ENCODE peak calls at places on chromosomes 3 and 15, in five cellular contexts. J is iPS DF 6.9; R is CD8-positive, alpha-beta T cell; S is left ventricle myocardium inferior; O is heart right ventricle. Y is an unnamed sample. For H3K9me3, the result is how much of the 10 kb centered on the place peaks cover.

GRCh38 chr3:179825527-179826246 is 172.8 kb downstream of the USP13 start:
- DNase-seq in J (no peak), O (no peak), R (no peak), S (no peak), Y (no peak)

GRCh38 chr3:183699238-183699947 is 1.8 kb downstream of the YEATS2 start:
- DNase-seq in J (no peak), R (no peak), S (no peak), O (no peak), Y (no peak)

GRCh38 chr3:135898774-135899173 is 66.8 kb upstream of the PPP2R3A start:
- DNase-seq in R (no peak), S (no peak), J (no peak), O (no peak), Y (no peak)

GRCh38 chr3:191727338-191727737 is 266.4 kb downstream of the PYDC2 start:
- DNase-seq in S (no peak), R (no peak), O (no peak), J (no peak), Y (no peak)

GRCh38 chr3:150920236-150920635 is 15.0 kb upstream of the MINDY4B start:
- DNase-seq in R (no peak), S (no peak), J (no peak), O (no peak), Y (no peak)

GRCh38 chr3:194905696-194906095 is 220.0 kb downstream of the FAM43A start:
- DNase-seq in R (no peak), O (no peak), J (no peak), S (no peak), Y (no peak)

GRCh38 chr3:105137911-105138310 is 228.8 kb upstream of the ALCAM start:
- DNase-seq in S (no peak), J (no peak), O (no peak), R (no peak), Y (no peak)

GRCh38 chr3:45112939-45113338 is 33.2 kb downstream of the CDCP1 start:
- DNase-seq in O (no peak), J (no peak), R (no peak), S (no peak), Y (no peak)

GRCh38 chr15:91844928-91845327 is 8.6 kb upstream of the SLCO3A1 start:
- DNase-seq in R (no peak), O (no peak), J (no peak), S (no peak), Y (no peak)

GRCh38 chr3:50574280-50574831 is 5.0 kb downstream of the HEMK1 start:
- DNase-seq in O (no peak), R (no peak), S (no peak), J (no peak), Y (no peak)

GRCh38 chr15:81752149-81752942 is 293.5 kb downstream of the MEX3B start:
- DNase-seq in J (no peak), S (peak), O (peak), R (no peak), Y (no peak)

GRCh38 chr15:94324835-94325767 is 93.7 kb downstream of the MCTP2 start:
- DNase-seq in J (no peak), R (no peak), S (no peak), O (no peak), Y (no peak)

GRCh38 chr3:169323580-169324453 is 339.7 kb downstream of the MECOM start:
- DNase-seq in O (peak), S (peak), R (no peak), J (no peak), Y (no peak)

GRCh38 chr3:43328653-43329052 is 42.3 kb downstream of the SNRK start:
- DNase-seq in R (no peak), S (no peak), J (no peak), O (no peak), Y (no peak)

GRCh38 chr3:43327184-43327950 is 41.0 kb downstream of the SNRK start:
- DNase-seq in O (no peak), R (no peak), S (no peak), J (no peak), Y (no peak)

GRCh38 chr3:43335799-43336198 is 49.5 kb downstream of the SNRK start:
- DNase-seq in S (no peak), J (no peak), O (no peak), R (no peak), Y (no peak)

DNA sequence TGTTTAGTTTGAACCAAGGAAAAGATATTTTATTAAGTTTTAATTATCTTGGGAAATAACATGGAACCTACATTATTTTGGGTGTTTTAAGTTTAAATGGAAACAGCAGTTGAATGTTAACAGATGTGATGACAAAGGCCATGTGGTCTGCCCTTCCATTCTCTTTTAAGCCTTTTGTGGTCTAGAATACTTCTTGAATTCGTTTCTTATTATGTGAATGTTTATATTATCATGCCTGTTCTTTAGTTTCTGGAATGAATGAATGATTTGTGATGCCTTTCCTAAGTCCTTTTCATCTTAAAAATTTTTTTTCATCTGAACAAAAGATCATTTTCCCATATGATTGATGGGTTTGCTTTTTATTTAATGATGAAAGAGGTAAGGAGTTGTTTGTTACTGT is 44.6 kb downstream of the SNRK start:
- DNase-seq in J (no peak), R (no peak), O (no peak), S (no peak), Y (no peak)
- H3K9me3 ChIP-seq in J (under half), R (under half), O (under half), S (under half), Y (under half)

GRCh38 chr15:70596354-70597055 is 166.9 kb downstream of the UACA start:
- DNase-seq in O (no peak), J (no peak), S (no peak), R (no peak), Y (no peak)
- H3K9me3 ChIP-seq in O (under half), J (under half), S (under half), R (under half), Y (under half)

GRCh38 chr15:71686221-71687050 is 123.9 kb upstream of the NR2E3 start:
- DNase-seq in S (no peak), J (no peak), R (no peak), O (no peak), Y (no peak)

GRCh38 chr15:71682051-71682450 is 128.3 kb upstream of the NR2E3 start:
- DNase-seq in S (no peak), J (no peak), R (no peak), O (no peak), Y (no peak)

GRCh38 chr15:71685420-71685993 is 124.8 kb upstream of the NR2E3 start:
- DNase-seq in O (no peak), S (no peak), R (no peak), J (no peak), Y (no peak)

GRCh38 chr15:71680079-71680461 is 130.3 kb upstream of the NR2E3 start:
- DNase-seq in S (no peak), O (no peak), R (no peak), J (no peak), Y (no peak)

GRCh38 chr15:71683401-71684274 is 126.7 kb upstream of the NR2E3 start:
- DNase-seq in R (no peak), O (no peak), S (no peak), J (no peak), Y (no peak)
- H3K9me3 ChIP-seq in R (under half), O (under half), S (under half), J (under half), Y (under half)

DNA sequence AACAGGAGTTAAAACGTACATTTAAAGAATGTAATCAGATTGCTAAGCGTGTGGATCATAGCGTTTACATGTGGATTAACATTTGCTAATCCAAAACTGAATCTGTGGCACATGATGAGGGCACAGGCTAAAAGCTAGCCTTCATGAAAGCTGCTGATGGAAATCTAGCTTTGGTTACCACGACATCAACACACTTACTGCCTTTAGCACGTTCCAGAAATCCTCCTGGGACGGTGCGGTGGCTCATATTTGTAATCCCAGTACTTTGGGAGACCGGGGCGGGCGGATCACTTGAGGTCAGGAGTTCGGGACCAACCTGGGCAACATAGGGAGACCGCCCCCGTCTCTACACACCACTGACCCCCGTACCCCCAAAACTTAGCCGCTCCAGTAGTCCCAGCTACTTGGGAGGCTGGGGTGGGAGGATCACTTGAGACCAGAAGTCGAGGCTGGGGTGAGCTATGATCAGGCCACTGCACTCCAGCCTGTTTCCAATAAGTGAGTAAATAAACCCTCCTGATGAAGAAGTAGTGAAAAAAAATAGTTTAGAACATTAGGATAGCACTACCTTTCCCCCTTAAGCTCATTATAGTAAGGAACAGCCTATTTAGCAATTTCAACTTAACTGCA is 1.2 kb upstream of the PRTG start:
- DNase-seq in O (no peak), R (no peak), J (no peak), S (no peak), Y (no peak)
- H3K9me3 ChIP-seq in O (under half), R (under half), J (under half), S (under half), Y (under half)

DNA sequence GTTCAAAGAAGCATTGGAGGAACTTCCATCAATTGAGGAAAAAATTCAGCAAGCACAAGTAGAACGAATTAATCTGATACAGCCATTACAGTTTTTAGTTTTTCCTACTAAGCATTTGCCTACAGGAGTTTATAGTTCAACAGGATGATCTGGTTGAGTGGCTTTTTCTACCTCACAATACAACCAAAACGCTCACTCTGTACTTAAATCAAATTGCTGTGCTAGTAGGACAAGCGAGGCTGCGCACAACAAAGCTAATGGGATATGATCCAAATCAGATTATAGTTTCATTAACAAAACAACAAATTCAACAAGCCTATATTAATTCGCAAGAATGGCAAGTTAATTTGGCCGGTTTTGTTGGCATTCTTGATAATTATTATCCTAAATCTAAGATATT is 44.2 kb downstream of the ETFA start:
- DNase-seq in J (no peak), S (no peak), R (no peak), O (no peak), Y (no peak)
- H3K9me3 ChIP-seq in J (under half), S (under half), R (under half), O (under half), Y (under half)

GRCh38 chr15:25182098-25182478 is 227.3 kb downstream of the SNRPN start:
- DNase-seq in O (no peak), R (no peak), J (no peak), S (peak), Y (peak)
- H3K9me3 ChIP-seq in O (under half), R (under half), J (under half), S (half or more), Y (under half)

Y was measured in T-helper 17 cell.